ENCODE peak calls at places on chromosome 15, in nine cellular contexts. J, G, O, B, L, R, Q, P and Y are unnamed samples.

GRCh38 chr15:51443282-51443914 is 101.9 kb downstream of the GLDN start:
- DNase-seq in J (no peak), G (no peak), O (no peak), B (no peak), L (no peak), R (no peak), Q (no peak), P (no peak), Y (no peak)

GRCh38 chr15:80618666-80619481 is 76.2 kb upstream of the ABHD17C start:
- DNase-seq in J (no peak), G (no peak), O (no peak), B (no peak), L (no peak), R (no peak), Q (no peak), P (no peak), Y (no peak)

GRCh38 chr15:95929232-95929846 is 401.2 kb upstream of the NR2F2 start:
- DNase-seq in J (no peak), G (no peak), O (no peak), B (no peak), L (no peak), R (no peak), Q (no peak), P (no peak), Y (no peak)

GRCh38 chr15:78617131-78617915 is 3.5 kb downstream of the CHRNA3 start:
- DNase-seq in J (no peak), G (no peak), O (no peak), B (no peak), L (peak; percentile 22), R (no peak), Q (no peak), P (peak; percentile 57), Y (no peak)

GRCh38 chr15:83087535-83087934 is 19.9 kb upstream of the TM6SF1 start:
- DNase-seq in J (no peak), G (no peak), O (no peak), B (no peak), L (no peak), R (no peak), Q (peak; percentile 57), P (no peak), Y (no peak)

GRCh38 chr15:26879770-26880169 is 12.9 kb downstream of the GABRA5 start:
- DNase-seq in J (no peak), G (no peak), O (no peak), B (no peak), L (no peak), R (no peak), Q (no peak), P (no peak), Y (no peak)

GRCh38 chr15:73928971-73929627 is 2.8 kb downstream of the LOXL1 start:
- DNase-seq in J (no peak), G (no peak), O (no peak), B (no peak), L (no peak), R (no peak), Q (no peak), P (no peak), Y (no peak)

GRCh38 chr15:84023636-84024035 is 211.9 kb upstream of the GOLGA6L4 start:
- DNase-seq in J (peak; percentile 28), G (peak; percentile 70), O (no peak), B (peak; percentile 24), L (no peak), R (no peak), Q (no peak), P (no peak), Y (no peak)

GRCh38 chr15:62736756-62737155 is 305.8 kb upstream of the TPM1 start:
- DNase-seq in J (no peak), G (no peak), O (no peak), B (no peak), L (no peak), R (no peak), Q (no peak), P (no peak), Y (no peak)

GRCh38 chr15:78315686-78316085 is 16.3 kb upstream of the SKIC8 start:
- DNase-seq in J (no peak), G (peak; percentile 81), O (no peak), B (no peak), L (no peak), R (no peak), Q (no peak), P (no peak), Y (no peak)

GRCh38 chr15:62644874-62645755 is 397.4 kb upstream of the TPM1 start:
- DNase-seq in J (no peak), G (no peak), O (no peak), B (no peak), L (no peak), R (no peak), Q (no peak), P (no peak), Y (no peak)

GRCh38 chr15:34821907-34822306 is 26.6 kb upstream of the ACTC1 start:
- DNase-seq in J (no peak), G (no peak), O (no peak), B (no peak), L (no peak), R (no peak), Q (no peak), P (no peak), Y (no peak)

GRCh38 chr15:51110171-51110570 is 15.5 kb upstream of the TNFAIP8L3 start:
- DNase-seq in J (no peak), G (no peak), O (no peak), B (no peak), L (no peak), R (no peak), Q (no peak), P (no peak), Y (no peak)

GRCh38 chr15:99359760-99360159 is 108.5 kb downstream of the LRRC28 start:
- DNase-seq in J (no peak), G (no peak), O (no peak), B (no peak), L (no peak), R (no peak), Q (no peak), P (no peak), Y (no peak)

GRCh38 chr15:99436472-99437314 is 129.1 kb upstream of the MEF2A start:
- DNase-seq in J (no peak), G (no peak), O (no peak), B (no peak), L (peak; percentile 20), R (no peak), Q (no peak), P (peak; percentile 73), Y (no peak)

GRCh38 chr15:68418611-68419161 is 13.3 kb downstream of the ITGA11 start:
- DNase-seq in J (no peak), G (no peak), O (no peak), B (peak; percentile 35), L (peak; percentile 53), R (no peak), Q (peak; percentile 43), P (peak; percentile 65), Y (no peak)

GRCh38 chr15:27601239-27601942 is 497.7 kb downstream of the OCA2 start:
- DNase-seq in J (no peak), G (no peak), O (no peak), B (no peak), L (no peak), R (no peak), Q (no peak), P (no peak), Y (no peak)

GRCh38 chr15:70494861-70495571 is 268.3 kb downstream of the UACA start:
- DNase-seq in J (no peak), G (no peak), O (no peak), B (no peak), L (no peak), R (peak; percentile 80), Q (peak; percentile 38), P (no peak), Y (no peak)

GRCh38 chr15:59170295-59170881 is 36.3 kb upstream of the LDHAL6B start:
- DNase-seq in J (no peak), G (peak; percentile 29), O (no peak), B (peak; percentile 88), L (peak; percentile 91), R (no peak), Q (peak; percentile 63), P (peak; percentile 86), Y (peak; percentile 26)

GRCh38 chr15:28921336-28921735 is 35.6 kb downstream of the APBA2 start:
- DNase-seq in J (no peak), G (no peak), O (no peak), B (no peak), L (no peak), R (no peak), Q (no peak), P (no peak), Y (no peak)

GRCh38 chr15:32646304-32646703 is 4.8 kb downstream of the SCG5 start:
- DNase-seq in J (no peak), G (no peak), O (no peak), B (no peak), L (no peak), R (no peak), Q (no peak), P (no peak), Y (no peak)

GRCh38 chr15:63502137-63502801 is 2.1 kb upstream of the USP3 start:
- DNase-seq in J (no peak), G (no peak), O (no peak), B (peak; percentile 80), L (peak; percentile 64), R (peak; percentile 35), Q (peak; percentile 29), P (no peak), Y (no peak)

GRCh38 chr15:80834402-80834801 is 55.2 kb downstream of the CEMIP start:
- DNase-seq in J (no peak), G (no peak), O (no peak), B (no peak), L (no peak), R (no peak), Q (no peak), P (no peak), Y (no peak)

GRCh38 chr15:41950505-41950904 is 21.9 kb downstream of the EHD4 start:
- DNase-seq in J (no peak), G (no peak), O (no peak), B (no peak), L (no peak), R (no peak), Q (no peak), P (no peak), Y (no peak)
- TF ChIP-seq POLR2AphosphoS5 in J (no peak), G (no peak), O (peak; percentile 61), B (no peak), L (no peak), R (no peak), Q (no peak), P (no peak), Y (no peak)

GRCh38 chr15:48222627-48223026 is 16.5 kb downstream of the SLC12A1 start:
- DNase-seq in J (no peak), G (no peak), O (no peak), B (no peak), L (no peak), R (no peak), Q (no peak), P (no peak), Y (no peak)
- TF ChIP-seq POLR2AphosphoS5 in J (no peak), G (no peak), O (no peak), B (no peak), L (no peak), R (no peak), Q (no peak), P (no peak), Y (no peak)

GRCh38 chr15:47364671-47365141 is 352.6 kb upstream of the SEMA6D start:
- DNase-seq in J (no peak), G (no peak), O (no peak), B (no peak), L (no peak), R (no peak), Q (no peak), P (no peak), Y (no peak)
- TF ChIP-seq POLR2AphosphoS5 in J (no peak), G (no peak), O (no peak), B (no peak), L (no peak), R (no peak), Q (no peak), P (no peak), Y (peak; percentile 51)

GRCh38 chr15:89091667-89092220 is 3.5 kb downstream of the ABHD2 start:
- DNase-seq in J (no peak), G (no peak), O (no peak), B (no peak), L (no peak), R (no peak), Q (no peak), P (no peak), Y (no peak)
- TF ChIP-seq POLR2AphosphoS5 in J (no peak), G (no peak), O (no peak), B (no peak), L (no peak), R (no peak), Q (no peak), P (no peak), Y (no peak)